ENCODE peak calls at places on chromosomes 11 and 22, in eight cellular contexts. One of them, this sample, is unnamed.
A peak's percentile ranks its signal among the peaks of the same experiment; 100 is the strongest.

GRCh38 chr22:17902960-17903359 is 121.4 kb downstream of the MICAL3 start:
- DNase-seq in aorta: no peak
- DNase-seq in fibroblast of lung: no peak
- DNase-seq in A549: no peak
- DNase-seq in cardiac muscle cell: no peak
- DNase-seq in left lung: no peak
- DNase-seq in SK-N-SH: no peak
- DNase-seq in GM23338: no peak
- DNase-seq in this sample: no peak

GRCh38 chr11:206516-207212 is 535 bp downstream of the BET1L start:
- DNase-seq in GM23338: peak; percentile 27
- DNase-seq in fibroblast of lung: no peak
- DNase-seq in SK-N-SH: peak; percentile 56
- DNase-seq in left lung: no peak
- DNase-seq in A549: peak; percentile 35
- DNase-seq in aorta: peak; percentile 60
- DNase-seq in cardiac muscle cell: peak; percentile 37
- DNase-seq in this sample: peak; percentile 69

GRCh38 chr22:22094514-22094913 is 111.9 kb upstream of the TOP3B start:
- DNase-seq in aorta: no peak
- DNase-seq in SK-N-SH: no peak
- DNase-seq in left lung: no peak
- DNase-seq in cardiac muscle cell: no peak
- DNase-seq in A549: no peak
- DNase-seq in fibroblast of lung: no peak
- DNase-seq in GM23338: no peak
- DNase-seq in this sample: no peak

GRCh38 chr11:79352304-79352703 is 88.5 kb downstream of the TENM4 start:
- DNase-seq in SK-N-SH: peak; percentile 33
- DNase-seq in aorta: no peak
- DNase-seq in cardiac muscle cell: no peak
- DNase-seq in GM23338: no peak
- DNase-seq in fibroblast of lung: no peak
- DNase-seq in left lung: no peak
- DNase-seq in A549: no peak
- DNase-seq in this sample: no peak

GRCh38 chr22:23065069-23065451 is 5.3 kb upstream of the GNAZ start:
- DNase-seq in SK-N-SH: peak; percentile 3
- DNase-seq in cardiac muscle cell: no peak
- DNase-seq in left lung: peak; percentile 12
- DNase-seq in GM23338: no peak
- DNase-seq in fibroblast of lung: no peak
- DNase-seq in aorta: peak; percentile 11
- DNase-seq in A549: no peak
- DNase-seq in this sample: peak; percentile 28

GRCh38 chr22:18114495-18114894 is 3.9 kb downstream of the TUBA8 start:
- DNase-seq in left lung: no peak
- DNase-seq in fibroblast of lung: no peak
- DNase-seq in SK-N-SH: no peak
- DNase-seq in cardiac muscle cell: no peak
- DNase-seq in A549: no peak
- DNase-seq in aorta: no peak
- DNase-seq in GM23338: no peak
- DNase-seq in this sample: no peak

GRCh38 chr11:35388054-35388453 is 31.3 kb downstream of the SLC1A2 start:
- DNase-seq in GM23338: no peak
- DNase-seq in aorta: no peak
- DNase-seq in fibroblast of lung: no peak
- DNase-seq in A549: no peak
- DNase-seq in left lung: no peak
- DNase-seq in cardiac muscle cell: no peak
- DNase-seq in SK-N-SH: no peak
- DNase-seq in this sample: no peak

GRCh38 chr11:102197759-102198158 is 87.5 kb downstream of the YAP1 start:
- DNase-seq in SK-N-SH: no peak
- DNase-seq in fibroblast of lung: no peak
- DNase-seq in aorta: no peak
- DNase-seq in cardiac muscle cell: no peak
- DNase-seq in A549: no peak
- DNase-seq in left lung: no peak
- DNase-seq in GM23338: peak; percentile 92
- DNase-seq in this sample: no peak

GRCh38 chr11:85974126-85974525 is 94.8 kb downstream of the PICALM start:
- DNase-seq in cardiac muscle cell: no peak
- DNase-seq in left lung: no peak
- DNase-seq in A549: no peak
- DNase-seq in fibroblast of lung: peak; percentile 70
- DNase-seq in GM23338: no peak
- DNase-seq in aorta: no peak
- DNase-seq in SK-N-SH: no peak
- DNase-seq in this sample: no peak

GRCh38 chr22:43096420-43096819 is 7.2 kb upstream of the TTLL1 start:
- DNase-seq in A549: no peak
- DNase-seq in aorta: no peak
- DNase-seq in SK-N-SH: no peak
- DNase-seq in fibroblast of lung: no peak
- DNase-seq in GM23338: no peak
- DNase-seq in cardiac muscle cell: no peak
- DNase-seq in left lung: no peak
- DNase-seq in this sample: no peak

GRCh38 chr22:25086902-25087282 is 112.8 kb upstream of the CRYBB3 start:
- DNase-seq in fibroblast of lung: no peak
- DNase-seq in aorta: no peak
- DNase-seq in left lung: no peak
- DNase-seq in GM23338: no peak
- DNase-seq in cardiac muscle cell: no peak
- DNase-seq in SK-N-SH: no peak
- DNase-seq in A549: no peak
- DNase-seq in this sample: no peak

GRCh38 chr11:34358258-34358665 is 452 bp upstream of the ABTB2 start:
- DNase-seq in cardiac muscle cell: peak; percentile 77
- DNase-seq in fibroblast of lung: peak; percentile 61
- DNase-seq in GM23338: peak; percentile 75
- DNase-seq in aorta: peak; percentile 74
- DNase-seq in left lung: peak; percentile 72
- DNase-seq in SK-N-SH: no peak
- DNase-seq in A549: peak; percentile 71
- DNase-seq in this sample: peak; percentile 84

GRCh38 chr22:36743591-36744412 is 32.1 kb downstream of the IFT27 start:
- DNase-seq in cardiac muscle cell: no peak
- DNase-seq in aorta: no peak
- DNase-seq in fibroblast of lung: no peak
- DNase-seq in left lung: peak; percentile 19
- DNase-seq in GM23338: no peak
- DNase-seq in A549: no peak
- DNase-seq in SK-N-SH: peak; percentile 77
- DNase-seq in this sample: peak; percentile 51

GRCh38 chr11:1873048-1873812 is 18.5 kb downstream of the PRR33 start:
- DNase-seq in left lung: peak; percentile 26
- DNase-seq in fibroblast of lung: peak; percentile 81
- DNase-seq in aorta: peak; percentile 52
- DNase-seq in SK-N-SH: peak; percentile 47
- DNase-seq in cardiac muscle cell: no peak
- DNase-seq in GM23338: no peak
- DNase-seq in A549: no peak
- DNase-seq in this sample: peak; percentile 45

GRCh38 chr22:22784249-22785039 is 103.2 kb upstream of the IGLL5 start:
- DNase-seq in SK-N-SH: no peak
- DNase-seq in A549: no peak
- DNase-seq in left lung: no peak
- DNase-seq in fibroblast of lung: no peak
- DNase-seq in cardiac muscle cell: no peak
- DNase-seq in GM23338: no peak
- DNase-seq in aorta: no peak
- DNase-seq in this sample: no peak

GRCh38 chr11:47433991-47434786 is 8.0 kb upstream of the PSMC3 start:
- DNase-seq in fibroblast of lung: peak; percentile 54
- DNase-seq in left lung: no peak
- DNase-seq in aorta: no peak
- DNase-seq in GM23338: no peak
- DNase-seq in cardiac muscle cell: no peak
- DNase-seq in A549: no peak
- DNase-seq in SK-N-SH: no peak
- DNase-seq in this sample: no peak

GRCh38 chr11:28887681-28888080 is 779.5 kb downstream of the METTL15 start:
- DNase-seq in SK-N-SH: no peak
- DNase-seq in fibroblast of lung: no peak
- DNase-seq in cardiac muscle cell: no peak
- DNase-seq in GM23338: no peak
- DNase-seq in aorta: no peak
- DNase-seq in left lung: no peak
- DNase-seq in A549: no peak
- DNase-seq in this sample: no peak

GRCh38 chr22:38273135-38273761 is 438 bp upstream of the TMEM184B start:
- DNase-seq in cardiac muscle cell: no peak
- DNase-seq in fibroblast of lung: peak; percentile 27
- DNase-seq in GM23338: no peak
- DNase-seq in A549: no peak
- DNase-seq in aorta: no peak
- DNase-seq in left lung: no peak
- DNase-seq in SK-N-SH: no peak
- DNase-seq in this sample: no peak

GRCh38 chr11:85848556-85848955 is 6.6 kb upstream of the CCDC83 start:
- DNase-seq in A549: no peak
- DNase-seq in fibroblast of lung: no peak
- DNase-seq in aorta: no peak
- DNase-seq in left lung: no peak
- DNase-seq in SK-N-SH: no peak
- DNase-seq in GM23338: no peak
- DNase-seq in cardiac muscle cell: no peak
- DNase-seq in this sample: no peak

GRCh38 chr22:35192121-35192918 is 65.0 kb upstream of the HMGXB4 start:
- DNase-seq in cardiac muscle cell: no peak
- DNase-seq in aorta: no peak
- DNase-seq in A549: no peak
- DNase-seq in GM23338: no peak
- DNase-seq in left lung: no peak
- DNase-seq in SK-N-SH: no peak
- DNase-seq in fibroblast of lung: no peak
- DNase-seq in this sample: no peak

GRCh38 chr11:124837491-124837856 is 27.8 kb upstream of the ROBO3 start:
- DNase-seq in cardiac muscle cell: peak; percentile 73
- DNase-seq in fibroblast of lung: peak; percentile 93
- DNase-seq in SK-N-SH: peak; percentile 70
- DNase-seq in A549: peak; percentile 30
- DNase-seq in left lung: no peak
- DNase-seq in GM23338: peak; percentile 88
- DNase-seq in aorta: no peak
- DNase-seq in this sample: no peak

GRCh38 chr11:14249121-14249963 is 109.6 kb downstream of the RRAS2 start:
- DNase-seq in cardiac muscle cell: peak; percentile 79
- DNase-seq in fibroblast of lung: peak; percentile 70
- DNase-seq in GM23338: peak; percentile 82
- DNase-seq in aorta: peak; percentile 64
- DNase-seq in A549: peak; percentile 33
- DNase-seq in left lung: peak; percentile 59
- DNase-seq in SK-N-SH: peak; percentile 66
- DNase-seq in this sample: peak; percentile 74

GRCh38 chr11:44418438-44418795 is 108.5 kb upstream of the ALX4 start:
- DNase-seq in SK-N-SH: no peak
- DNase-seq in cardiac muscle cell: no peak
- DNase-seq in left lung: no peak
- DNase-seq in aorta: no peak
- DNase-seq in GM23338: no peak
- DNase-seq in A549: no peak
- DNase-seq in fibroblast of lung: no peak
- DNase-seq in this sample: no peak

GRCh38 chr11:61279934-61280656 is 15.0 kb downstream of the VWCE start:
- DNase-seq in left lung: no peak
- DNase-seq in cardiac muscle cell: no peak
- DNase-seq in aorta: no peak
- DNase-seq in A549: no peak
- DNase-seq in fibroblast of lung: no peak
- DNase-seq in SK-N-SH: no peak
- DNase-seq in GM23338: peak; percentile 45
- DNase-seq in this sample: no peak

DNA sequence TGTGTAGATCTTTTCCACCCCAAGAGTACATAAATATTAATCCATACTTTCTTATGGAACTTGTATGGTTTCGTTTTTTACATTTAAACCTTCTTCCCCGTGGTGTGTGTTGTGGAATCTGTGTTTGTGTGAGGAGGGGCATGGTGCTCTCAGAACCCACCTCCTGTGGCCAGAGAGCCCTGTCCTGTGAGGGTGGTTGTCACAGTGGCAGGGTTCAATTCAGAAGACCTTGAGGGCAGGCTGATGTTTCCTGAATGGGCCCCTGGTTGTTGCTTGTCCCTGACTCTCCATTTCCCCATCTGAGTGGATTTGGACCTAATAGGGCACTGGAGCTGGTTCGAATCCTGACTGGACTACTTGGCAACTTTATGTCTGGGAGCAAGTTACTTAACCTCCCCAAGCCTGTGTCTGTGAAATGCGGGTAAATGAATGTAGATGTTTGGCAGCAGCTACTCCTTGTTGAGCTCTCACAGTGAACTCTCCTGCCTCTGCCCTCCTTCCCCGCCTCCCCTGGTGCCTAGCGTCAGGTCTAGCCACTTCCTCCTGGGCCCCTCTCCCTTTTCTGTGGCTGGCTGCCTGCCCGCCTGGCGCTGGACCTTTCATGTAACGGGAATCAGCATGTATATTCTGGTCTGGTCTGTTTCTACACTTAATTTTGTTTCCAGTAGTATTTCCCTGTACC is 7.3 kb downstream of the NEAT1 start:
- DNase-seq in SK-N-SH: no peak
- DNase-seq in GM23338: peak; percentile 50
- DNase-seq in A549: no peak
- DNase-seq in left lung: peak; percentile 84
- DNase-seq in cardiac muscle cell: no peak
- DNase-seq in aorta: peak; percentile 88
- DNase-seq in fibroblast of lung: peak; percentile 90
- DNase-seq in this sample: peak; percentile 87
- H3K4me1 ChIP-seq in SK-N-SH: peaks cover 39% of the 10 kb centered on the region
- H3K4me1 ChIP-seq in GM23338: peaks cover 43% of the 10 kb centered on the region
- H3K4me1 ChIP-seq in A549: peaks cover 55% of the 10 kb centered on the region
- H3K4me1 ChIP-seq in left lung: peaks cover 83% of the 10 kb centered on the region
- H3K4me1 ChIP-seq in cardiac muscle cell: peaks cover 43% of the 10 kb centered on the region
- H3K4me1 ChIP-seq in aorta: no peaks in the 10 kb centered on the region
- H3K4me1 ChIP-seq in fibroblast of lung: peaks cover 2% of the 10 kb centered on the region
- H3K4me1 ChIP-seq in this sample: peaks cover 64% of the 10 kb centered on the region

GRCh38 chr22:29314074-29314473 is 1.4 kb downstream of the RASL10A start:
- DNase-seq in SK-N-SH: no peak
- DNase-seq in aorta: peak; percentile 41
- DNase-seq in fibroblast of lung: no peak
- DNase-seq in GM23338: no peak
- DNase-seq in A549: no peak
- DNase-seq in left lung: no peak
- DNase-seq in cardiac muscle cell: no peak
- DNase-seq in this sample: no peak
- H3K4me3 ChIP-seq in SK-N-SH: no peak overlapping the region
- H3K4me3 ChIP-seq in aorta: no peak overlapping the region
- H3K4me3 ChIP-seq in fibroblast of lung: no peak overlapping the region
- H3K4me3 ChIP-seq in GM23338: peak overlapping the region; percentile 61
- H3K4me3 ChIP-seq in A549: no peak overlapping the region
- H3K4me3 ChIP-seq in left lung: no peak overlapping the region
- H3K4me3 ChIP-seq in cardiac muscle cell: no peak overlapping the region
- H3K4me3 ChIP-seq in this sample: no peak overlapping the region

GRCh38 chr11:119318240-119319135 is 1.6 kb upstream of the MCAM start:
- DNase-seq in left lung: no peak
- DNase-seq in GM23338: peak; percentile 76
- DNase-seq in aorta: no peak
- DNase-seq in SK-N-SH: peak; percentile 47
- DNase-seq in A549: no peak
- DNase-seq in fibroblast of lung: peak; percentile 62
- DNase-seq in cardiac muscle cell: peak; percentile 39
- DNase-seq in this sample: no peak
- H3K4me1 ChIP-seq in left lung: peaks cover 70% of the 10 kb centered on the region
- H3K4me1 ChIP-seq in GM23338: peaks cover 48% of the 10 kb centered on the region
- H3K4me1 ChIP-seq in aorta: no peaks in the 10 kb centered on the region
- H3K4me1 ChIP-seq in SK-N-SH: peaks cover 31% of the 10 kb centered on the region
- H3K4me1 ChIP-seq in A549: peaks cover 43% of the 10 kb centered on the region
- H3K4me1 ChIP-seq in fibroblast of lung: peaks cover 27% of the 10 kb centered on the region
- H3K4me1 ChIP-seq in cardiac muscle cell: peaks cover 50% of the 10 kb centered on the region
- H3K4me1 ChIP-seq in this sample: peaks cover 33% of the 10 kb centered on the region

GRCh38 chr11:20601221-20601914 is 2.0 kb downstream of the SLC6A5 start:
- DNase-seq in fibroblast of lung: no peak
- DNase-seq in cardiac muscle cell: no peak
- DNase-seq in SK-N-SH: no peak
- DNase-seq in left lung: no peak
- DNase-seq in aorta: no peak
- DNase-seq in A549: no peak
- DNase-seq in GM23338: peak; percentile 66
- DNase-seq in this sample: no peak
- H3K4me3 ChIP-seq in fibroblast of lung: no peak overlapping the region
- H3K4me3 ChIP-seq in cardiac muscle cell: no peak overlapping the region
- H3K4me3 ChIP-seq in SK-N-SH: no peak overlapping the region
- H3K4me3 ChIP-seq in left lung: no peak overlapping the region
- H3K4me3 ChIP-seq in aorta: no peak overlapping the region
- H3K4me3 ChIP-seq in A549: no peak overlapping the region
- H3K4me3 ChIP-seq in GM23338: peak overlapping the region; percentile 55
- H3K4me3 ChIP-seq in this sample: no peak overlapping the region

This sample was measured in upper lobe of right lung.